ENCODE peak calls at places on chromosomes 12 and 14, in six cellular contexts. K is RCC 7860, D is Right ventricle myocardium inferior, M is heart left ventricle, G is dorsolateral prefrontal cortex, T is HuH-7. V is an unnamed sample.

GRCh38 chr14:100221419-100222218 is 17.3 kb upstream of the YY1 start:
- DNase-seq in D (peak; percentile 66), M (peak; percentile 49), G (no peak), K (no peak), T (peak; percentile 42), V (peak; percentile 35)

GRCh38 chr14:89959853-89960493 is 4.2 kb downstream of the TDP1 start:
- DNase-seq in M (no peak), D (no peak), G (no peak), K (no peak), T (no peak), V (no peak)

GRCh38 chr12:39605996-39606395 is 13.6 kb downstream of the ABCD2 start:
- DNase-seq in M (no peak), G (no peak), T (no peak), D (no peak), K (peak; percentile 32), V (peak; percentile 74)

GRCh38 chr12:30450872-30451271 is 244.8 kb downstream of the IPO8 start:
- DNase-seq in T (no peak), M (no peak), G (no peak), K (peak; percentile 66), D (no peak), V (no peak)

GRCh38 chr12:31959701-31960391 is 631 bp downstream of the RESF1 start:
- DNase-seq in D (peak; percentile 83), M (peak; percentile 80), T (peak; percentile 62), G (peak; percentile 67), K (no peak), V (peak; percentile 60)

GRCh38 chr12:51505363-51505762 is 80.7 kb downstream of the SLC4A8 start:
- DNase-seq in T (no peak), D (no peak), K (no peak), M (no peak), G (no peak), V (no peak)

GRCh38 chr14:71322660-71323250 is 415.5 kb downstream of the PCNX1 start:
- DNase-seq in D (no peak), M (no peak), T (peak; percentile 26), K (no peak), G (no peak), V (peak; percentile 56)

GRCh38 chr14:44979740-44980346 is 17.9 kb downstream of the TOGARAM1 start:
- DNase-seq in D (no peak), M (peak; percentile 48), K (no peak), T (no peak), G (no peak), V (no peak)

GRCh38 chr12:42474391-42474790 is 115.2 kb downstream of the PRICKLE1 start:
- DNase-seq in D (no peak), G (no peak), K (peak; percentile 76), M (no peak), T (no peak), V (peak; percentile 57)

GRCh38 chr12:89372584-89373370 is 20.5 kb upstream of the DUSP6 start:
- DNase-seq in T (no peak), D (no peak), K (no peak), M (no peak), G (no peak), V (peak; percentile 24)

GRCh38 chr12:63917864-63918742 is 73.6 kb downstream of the SRGAP1 start:
- DNase-seq in G (no peak), M (no peak), D (no peak), T (peak; percentile 26), K (peak; percentile 95), V (peak; percentile 97)

GRCh38 chr14:51356381-51356780 is 116.3 kb downstream of the TMX1 start:
- DNase-seq in G (no peak), T (no peak), M (no peak), K (no peak), D (no peak), V (peak; percentile 33)

GRCh38 chr12:64461634-64462414 is 9.9 kb downstream of the TBK1 start:
- DNase-seq in K (peak; percentile 72), D (no peak), T (no peak), G (peak; percentile 16), M (no peak), V (peak; percentile 87)

GRCh38 chr12:130572553-130572952 is 143.5 kb downstream of the RIMBP2 start:
- DNase-seq in M (no peak), D (no peak), T (no peak), G (no peak), K (no peak), V (no peak)

GRCh38 chr14:104865069-104865630 is at the start of gene CEP170B:
- DNase-seq in T (peak; percentile 71), G (no peak), M (peak; percentile 55), D (no peak), K (no peak), V (peak; percentile 35)

GRCh38 chr12:124821252-124822200 is 42.1 kb downstream of the SCARB1 start:
- DNase-seq in G (no peak), M (no peak), K (no peak), D (no peak), T (peak; percentile 86), V (no peak)

GRCh38 chr12:48221645-48222044 is 18.6 kb upstream of the OR10AD1 start:
- DNase-seq in T (no peak), M (no peak), G (no peak), D (no peak), K (no peak), V (no peak)